ENCODE peak calls at places on chromosome 19, in six cellular contexts. One of them, this sample, is unnamed.

GRCh38 chr19:44517146-44517545 is 12.3 kb downstream of the CEACAM20 start:
- DNase-seq in H1: no peak
- DNase-seq in IMR-90: peak; percentile 13
- DNase-seq in mesenchymal stem cell: no peak
- DNase-seq in H9: no peak
- DNase-seq in neuronal stem cell: no peak
- DNase-seq in this sample: no peak

GRCh38 chr19:16338470-16339360 is 14.1 kb downstream of the KLF2 start:
- DNase-seq in H1: no peak
- DNase-seq in IMR-90: peak; percentile 96
- DNase-seq in mesenchymal stem cell: peak; percentile 87
- DNase-seq in H9: no peak
- DNase-seq in neuronal stem cell: no peak
- DNase-seq in this sample: no peak

GRCh38 chr19:15072930-15073647 is 8.9 kb upstream of the OR1I1 start:
- DNase-seq in H1: no peak
- DNase-seq in IMR-90: no peak
- DNase-seq in mesenchymal stem cell: no peak
- DNase-seq in H9: peak; percentile 41
- DNase-seq in neuronal stem cell: no peak
- DNase-seq in this sample: peak; percentile 96

GRCh38 chr19:44684892-44685847 is 13.8 kb upstream of the CEACAM16 start:
- DNase-seq in H1: no peak
- DNase-seq in IMR-90: peak; percentile 97
- DNase-seq in mesenchymal stem cell: peak; percentile 100
- DNase-seq in H9: peak; percentile 51
- DNase-seq in neuronal stem cell: peak; percentile 17
- DNase-seq in this sample: no peak

GRCh38 chr19:825897-826640 is 1.6 kb upstream of the AZU1 start:
- DNase-seq in H1: no peak
- DNase-seq in IMR-90: no peak
- DNase-seq in mesenchymal stem cell: no peak
- DNase-seq in H9: no peak
- DNase-seq in neuronal stem cell: no peak
- DNase-seq in this sample: no peak

GRCh38 chr19:3178377-3178972 is at the start of gene S1PR4:
- DNase-seq in H1: no peak
- DNase-seq in IMR-90: no peak
- DNase-seq in mesenchymal stem cell: no peak
- DNase-seq in H9: peak; percentile 24
- DNase-seq in neuronal stem cell: no peak
- DNase-seq in this sample: no peak

GRCh38 chr19:35517342-35517741 is 3.9 kb upstream of the DMKN start:
- DNase-seq in H1: no peak
- DNase-seq in IMR-90: no peak
- DNase-seq in mesenchymal stem cell: no peak
- DNase-seq in H9: no peak
- DNase-seq in neuronal stem cell: no peak
- DNase-seq in this sample: no peak

GRCh38 chr19:18433039-18433691 is 4.8 kb downstream of the ISYNA1 start:
- DNase-seq in H1: no peak
- DNase-seq in IMR-90: no peak
- DNase-seq in mesenchymal stem cell: peak; percentile 50
- DNase-seq in H9: peak; percentile 63
- DNase-seq in neuronal stem cell: no peak
- DNase-seq in this sample: peak; percentile 49

GRCh38 chr19:5026706-5027273 is 57.9 kb downstream of the KDM4B start:
- DNase-seq in H1: no peak
- DNase-seq in IMR-90: no peak
- DNase-seq in mesenchymal stem cell: no peak
- DNase-seq in H9: no peak
- DNase-seq in neuronal stem cell: no peak
- DNase-seq in this sample: no peak

GRCh38 chr19:18254546-18255500 is 19.4 kb downstream of the IQCN start:
- DNase-seq in H1: no peak
- DNase-seq in IMR-90: no peak
- DNase-seq in mesenchymal stem cell: no peak
- DNase-seq in H9: peak; percentile 76
- DNase-seq in neuronal stem cell: no peak
- DNase-seq in this sample: peak; percentile 98

GRCh38 chr19:18730885-18731513 is 47.5 kb downstream of the CRTC1 start:
- DNase-seq in H1: no peak
- DNase-seq in IMR-90: no peak
- DNase-seq in mesenchymal stem cell: no peak
- DNase-seq in H9: no peak
- DNase-seq in neuronal stem cell: no peak
- DNase-seq in this sample: no peak

GRCh38 chr19:21483589-21484170 is 21.7 kb upstream of the ZNF429 start:
- DNase-seq in H1: peak; percentile 60
- DNase-seq in IMR-90: no peak
- DNase-seq in mesenchymal stem cell: no peak
- DNase-seq in H9: peak; percentile 84
- DNase-seq in neuronal stem cell: no peak
- DNase-seq in this sample: peak; percentile 66

GRCh38 chr19:45168767-45169351 is 8.1 kb upstream of the NKPD1 start:
- DNase-seq in H1: no peak
- DNase-seq in IMR-90: no peak
- DNase-seq in mesenchymal stem cell: no peak
- DNase-seq in H9: no peak
- DNase-seq in neuronal stem cell: no peak
- DNase-seq in this sample: no peak

GRCh38 chr19:29685326-29685725 is 20.1 kb downstream of the PLEKHF1 start:
- DNase-seq in H1: no peak
- DNase-seq in IMR-90: no peak
- DNase-seq in mesenchymal stem cell: no peak
- DNase-seq in H9: no peak
- DNase-seq in neuronal stem cell: no peak
- DNase-seq in this sample: no peak

DNA sequence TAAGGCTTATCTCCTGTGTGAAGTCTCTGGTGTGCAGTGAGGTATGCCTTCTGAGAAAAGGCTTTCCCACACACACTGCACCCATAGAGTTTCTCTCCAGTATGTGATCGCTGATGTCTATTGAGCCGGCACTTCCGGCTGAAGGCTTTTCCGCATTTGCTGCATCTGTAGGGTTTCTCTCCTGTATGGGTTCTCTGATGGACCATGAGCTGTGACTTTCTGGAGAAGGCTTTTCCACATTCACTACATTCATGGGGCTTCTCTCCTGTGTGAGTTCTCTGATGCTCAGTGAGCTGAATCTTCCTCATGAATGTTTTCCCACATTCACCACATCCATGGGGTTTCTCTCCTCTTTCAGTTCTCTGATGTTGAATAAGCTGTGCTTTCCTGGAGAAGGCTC is 14.7 kb downstream of the ZNF577 start:
- DNase-seq in H1: no peak
- DNase-seq in IMR-90: no peak
- DNase-seq in mesenchymal stem cell: no peak
- DNase-seq in H9: no peak
- DNase-seq in neuronal stem cell: no peak
- DNase-seq in this sample: no peak
- H3K14ac ChIP-seq in H1: no peak overlapping the region
- H3K14ac ChIP-seq in IMR-90: no peak overlapping the region
- H3K14ac ChIP-seq in mesenchymal stem cell: no peak overlapping the region
- H3K14ac ChIP-seq in H9: no peak overlapping the region
- H3K14ac ChIP-seq in neuronal stem cell: no peak overlapping the region
- H3K14ac ChIP-seq in this sample: no peak overlapping the region

DNA sequence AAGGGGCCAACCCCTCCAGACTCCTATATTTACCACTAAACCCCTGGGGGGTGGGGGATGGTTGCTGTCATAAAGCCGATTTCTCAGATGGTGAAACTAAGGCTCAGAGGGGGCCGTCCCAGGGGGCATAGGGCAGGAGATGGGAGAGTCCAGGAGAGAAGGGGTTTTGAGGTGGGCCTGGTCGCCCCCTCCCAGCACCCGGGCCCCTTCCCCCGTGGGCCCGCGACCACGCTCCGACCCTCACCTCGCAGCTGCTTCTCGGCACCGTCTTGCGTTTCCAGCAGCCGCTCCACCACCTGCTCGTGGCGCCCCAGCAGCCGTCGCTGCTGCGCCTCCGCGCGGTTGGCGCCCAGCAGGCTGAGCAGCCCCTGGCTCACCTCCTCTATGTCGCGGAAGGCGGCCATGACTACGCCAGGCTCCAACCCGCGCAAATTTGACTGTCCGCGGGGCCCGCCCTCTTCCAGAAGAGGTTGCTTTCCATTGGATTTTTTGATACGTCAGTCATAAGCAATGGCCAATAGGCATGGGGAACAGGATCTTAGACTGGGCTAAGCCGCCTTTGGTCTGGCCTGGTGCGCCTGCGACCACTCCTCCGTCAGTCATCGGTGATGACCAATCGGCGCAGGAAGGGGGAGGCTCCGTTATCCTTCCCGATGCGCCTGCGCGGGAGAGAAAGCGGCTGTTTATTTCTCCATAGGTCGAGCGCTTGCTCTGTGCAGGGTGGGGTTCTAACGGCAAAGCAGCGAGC is at the start of gene SPC24:
- DNase-seq in H1: peak; percentile 94
- DNase-seq in IMR-90: peak; percentile 99
- DNase-seq in mesenchymal stem cell: peak; percentile 99
- DNase-seq in H9: peak; percentile 98
- DNase-seq in neuronal stem cell: peak; percentile 98
- DNase-seq in this sample: peak; percentile 99
- H3K23ac ChIP-seq in H1: no peak within 1 kb of the TSS
- H3K23ac ChIP-seq in IMR-90: peak within 1 kb of the TSS; percentile 78
- H3K23ac ChIP-seq in mesenchymal stem cell: no peak within 1 kb of the TSS
- H3K23ac ChIP-seq in H9: no peak within 1 kb of the TSS
- H3K23ac ChIP-seq in neuronal stem cell: peak within 1 kb of the TSS; percentile 99
- H3K23ac ChIP-seq in this sample: no peak within 1 kb of the TSS

GRCh38 chr19:53874384-53874995 is 6.8 kb downstream of the MYADM start:
- DNase-seq in H1: no peak
- DNase-seq in IMR-90: no peak
- DNase-seq in mesenchymal stem cell: peak; percentile 29
- DNase-seq in H9: no peak
- DNase-seq in neuronal stem cell: no peak
- DNase-seq in this sample: no peak

GRCh38 chr19:53870485-53870844 is 2.8 kb downstream of the MYADM start:
- DNase-seq in H1: no peak
- DNase-seq in IMR-90: no peak
- DNase-seq in mesenchymal stem cell: peak; percentile 47
- DNase-seq in H9: no peak
- DNase-seq in neuronal stem cell: no peak
- DNase-seq in this sample: no peak

GRCh38 chr19:53873451-53874383 is 6.0 kb downstream of the MYADM start:
- DNase-seq in H1: no peak
- DNase-seq in IMR-90: no peak
- DNase-seq in mesenchymal stem cell: peak; percentile 60
- DNase-seq in H9: no peak
- DNase-seq in neuronal stem cell: no peak
- DNase-seq in this sample: no peak

GRCh38 chr19:53871448-53871847 is 3.8 kb downstream of the MYADM start:
- DNase-seq in H1: no peak
- DNase-seq in IMR-90: no peak
- DNase-seq in mesenchymal stem cell: peak; percentile 51
- DNase-seq in H9: no peak
- DNase-seq in neuronal stem cell: no peak
- DNase-seq in this sample: peak; percentile 26

GRCh38 chr19:53872762-53873161 is 5.1 kb downstream of the MYADM start:
- DNase-seq in H1: no peak
- DNase-seq in IMR-90: no peak
- DNase-seq in mesenchymal stem cell: peak; percentile 51
- DNase-seq in H9: no peak
- DNase-seq in neuronal stem cell: no peak
- DNase-seq in this sample: peak; percentile 27
- H3K4me1 ChIP-seq in H1: peaks cover 3% of the 10 kb centered on the region
- H3K4me1 ChIP-seq in IMR-90: no peaks in the 10 kb centered on the region
- H3K4me1 ChIP-seq in mesenchymal stem cell: peaks cover 11% of the 10 kb centered on the region
- H3K4me1 ChIP-seq in H9: no peaks in the 10 kb centered on the region
- H3K4me1 ChIP-seq in neuronal stem cell: peaks cover 2% of the 10 kb centered on the region
- H3K4me1 ChIP-seq in this sample: no peaks in the 10 kb centered on the region

GRCh38 chr19:31271569-31271911 is 77.7 kb downstream of the TSHZ3 start:
- DNase-seq in H1: no peak
- DNase-seq in IMR-90: no peak
- DNase-seq in mesenchymal stem cell: no peak
- DNase-seq in H9: no peak
- DNase-seq in neuronal stem cell: no peak
- DNase-seq in this sample: no peak
- H3K14ac ChIP-seq in H1: no peak overlapping the region
- H3K14ac ChIP-seq in IMR-90: no peak overlapping the region
- H3K14ac ChIP-seq in mesenchymal stem cell: no peak overlapping the region
- H3K14ac ChIP-seq in H9: no peak overlapping the region
- H3K14ac ChIP-seq in neuronal stem cell: no peak overlapping the region
- H3K14ac ChIP-seq in this sample: no peak overlapping the region

GRCh38 chr19:47417746-47418594 is 1.4 kb downstream of the MEIS3 start:
- DNase-seq in H1: no peak
- DNase-seq in IMR-90: peak; percentile 18
- DNase-seq in mesenchymal stem cell: no peak
- DNase-seq in H9: no peak
- DNase-seq in neuronal stem cell: no peak
- DNase-seq in this sample: no peak

GRCh38 chr19:47419789-47420188 is 462 bp upstream of the MEIS3 start:
- DNase-seq in H1: no peak
- DNase-seq in IMR-90: no peak
- DNase-seq in mesenchymal stem cell: no peak
- DNase-seq in H9: no peak
- DNase-seq in neuronal stem cell: no peak
- DNase-seq in this sample: no peak

GRCh38 chr19:47417107-47417745 is 2.1 kb downstream of the MEIS3 start:
- DNase-seq in H1: no peak
- DNase-seq in IMR-90: no peak
- DNase-seq in mesenchymal stem cell: no peak
- DNase-seq in H9: no peak
- DNase-seq in neuronal stem cell: no peak
- DNase-seq in this sample: peak; percentile 52

GRCh38 chr19:47418595-47419036 is 711 bp downstream of the MEIS3 start:
- DNase-seq in H1: no peak
- DNase-seq in IMR-90: no peak
- DNase-seq in mesenchymal stem cell: no peak
- DNase-seq in H9: no peak
- DNase-seq in neuronal stem cell: no peak
- DNase-seq in this sample: no peak

DNA sequence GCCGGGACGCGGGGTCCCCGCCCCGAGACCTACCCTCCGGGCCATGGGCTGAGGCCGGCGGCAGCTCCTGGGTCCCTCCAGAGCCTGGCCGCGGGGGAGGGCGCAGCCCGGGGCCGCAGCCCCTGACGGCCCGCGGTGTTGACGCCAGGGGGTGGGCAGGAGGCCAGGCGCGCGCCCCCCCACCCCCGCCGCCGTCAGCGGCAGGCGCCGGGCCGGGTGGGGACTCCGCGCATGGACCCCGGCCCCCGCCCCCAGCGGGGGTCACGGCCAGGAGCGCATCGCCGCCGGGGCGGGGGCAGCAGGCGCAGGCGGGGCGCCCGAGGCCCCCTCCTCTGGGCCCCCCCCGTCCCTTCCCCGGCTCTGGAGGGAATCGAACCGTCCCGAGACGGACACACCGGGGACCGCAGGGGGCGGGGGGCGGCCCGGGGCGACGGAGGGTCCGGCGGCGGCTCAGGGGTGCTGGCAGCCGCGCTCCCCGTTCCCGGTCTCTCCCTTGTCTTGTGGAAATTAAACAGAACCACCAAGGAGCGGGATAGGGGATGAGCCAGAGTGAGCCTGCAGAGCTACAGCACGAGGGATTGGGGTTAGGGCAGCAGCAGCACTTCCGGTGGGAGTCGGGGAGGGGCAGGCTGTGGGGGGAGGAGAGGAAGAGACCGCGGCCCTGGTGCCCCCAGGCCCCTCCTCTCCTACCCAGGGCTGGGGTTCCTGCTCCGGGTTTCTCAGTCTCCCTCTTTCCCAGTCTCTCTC is at the start of gene MEIS3:
- DNase-seq in H1: no peak
- DNase-seq in IMR-90: no peak
- DNase-seq in mesenchymal stem cell: no peak
- DNase-seq in H9: no peak
- DNase-seq in neuronal stem cell: no peak
- DNase-seq in this sample: no peak
- H3K23ac ChIP-seq in H1: no peak within 1 kb of the TSS
- H3K23ac ChIP-seq in IMR-90: peak within 1 kb of the TSS; percentile 93
- H3K23ac ChIP-seq in mesenchymal stem cell: no peak within 1 kb of the TSS
- H3K23ac ChIP-seq in H9: no peak within 1 kb of the TSS
- H3K23ac ChIP-seq in neuronal stem cell: peak within 1 kb of the TSS; percentile 16
- H3K23ac ChIP-seq in this sample: no peak within 1 kb of the TSS

GRCh38 chr19:41039806-41040205 is 48.4 kb upstream of the CYP2A13 start:
- DNase-seq in H1: no peak
- DNase-seq in IMR-90: no peak
- DNase-seq in mesenchymal stem cell: no peak
- DNase-seq in H9: no peak
- DNase-seq in neuronal stem cell: no peak
- DNase-seq in this sample: no peak
- H3K4me1 ChIP-seq in H1: no peaks in the 10 kb centered on the region
- H3K4me1 ChIP-seq in IMR-90: no peaks in the 10 kb centered on the region
- H3K4me1 ChIP-seq in mesenchymal stem cell: no peaks in the 10 kb centered on the region
- H3K4me1 ChIP-seq in H9: no peaks in the 10 kb centered on the region
- H3K4me1 ChIP-seq in neuronal stem cell: no peaks in the 10 kb centered on the region
- H3K4me1 ChIP-seq in this sample: no peaks in the 10 kb centered on the region

This sample was measured in trophoblast cell.